ENCODE peak calls at places on chromosomes 7 and 10, in nine cellular contexts. One of them, this sample, is unnamed. For H4K20me1, the result is how much of the 10 kb centered on the place peaks cover.

GRCh38 chr7:130910949-130911944 is 177.2 kb upstream of the KLF14 start:
- DNase-seq in HCT116: no peak
- DNase-seq in PC-9: no peak
- DNase-seq in DND-41: no peak
- DNase-seq in SK-N-SH: no peak
- DNase-seq in GM23248: peak
- DNase-seq in GM23338: peak
- DNase-seq in astrocyte: peak
- DNase-seq in MM.1S: no peak
- DNase-seq in this sample: no peak

GRCh38 chr10:58662314-58662713 is 149.6 kb downstream of the BICC1 start:
- DNase-seq in PC-9: no peak
- DNase-seq in astrocyte: peak
- DNase-seq in GM23248: peak
- DNase-seq in SK-N-SH: no peak
- DNase-seq in GM23338: no peak
- DNase-seq in HCT116: no peak
- DNase-seq in MM.1S: no peak
- DNase-seq in DND-41: no peak
- DNase-seq in this sample: no peak

GRCh38 chr7:2978403-2978802 is 65.3 kb downstream of the CARD11 start:
- DNase-seq in SK-N-SH: no peak
- DNase-seq in GM23338: peak
- DNase-seq in MM.1S: peak
- DNase-seq in PC-9: no peak
- DNase-seq in GM23248: no peak
- DNase-seq in HCT116: no peak
- DNase-seq in DND-41: no peak
- DNase-seq in astrocyte: no peak
- DNase-seq in this sample: no peak

GRCh38 chr10:29685506-29685905 is 50.7 kb upstream of the SVIL start:
- DNase-seq in MM.1S: no peak
- DNase-seq in PC-9: no peak
- DNase-seq in DND-41: no peak
- DNase-seq in GM23248: no peak
- DNase-seq in GM23338: no peak
- DNase-seq in HCT116: no peak
- DNase-seq in astrocyte: peak
- DNase-seq in SK-N-SH: no peak
- DNase-seq in this sample: no peak

GRCh38 chr7:123867220-123867619 is 22.3 kb downstream of the HYAL4 start:
- DNase-seq in GM23248: peak
- DNase-seq in SK-N-SH: no peak
- DNase-seq in astrocyte: no peak
- DNase-seq in PC-9: no peak
- DNase-seq in GM23338: no peak
- DNase-seq in MM.1S: peak
- DNase-seq in HCT116: no peak
- DNase-seq in DND-41: no peak
- DNase-seq in this sample: no peak

GRCh38 chr7:101664893-101665471 is 35.9 kb upstream of the MYL10 start:
- DNase-seq in MM.1S: no peak
- DNase-seq in DND-41: no peak
- DNase-seq in GM23248: no peak
- DNase-seq in astrocyte: no peak
- DNase-seq in HCT116: no peak
- DNase-seq in PC-9: no peak
- DNase-seq in SK-N-SH: no peak
- DNase-seq in GM23338: no peak
- DNase-seq in this sample: no peak

GRCh38 chr7:214410-215212 is 22.2 kb downstream of the FAM20C start:
- DNase-seq in MM.1S: no peak
- DNase-seq in DND-41: no peak
- DNase-seq in astrocyte: peak
- DNase-seq in PC-9: peak
- DNase-seq in GM23338: no peak
- DNase-seq in HCT116: peak
- DNase-seq in SK-N-SH: no peak
- DNase-seq in GM23248: peak
- DNase-seq in this sample: no peak

GRCh38 chr7:50667338-50667737 is 102.1 kb upstream of the DDC start:
- DNase-seq in astrocyte: no peak
- DNase-seq in DND-41: no peak
- DNase-seq in GM23248: no peak
- DNase-seq in SK-N-SH: no peak
- DNase-seq in PC-9: no peak
- DNase-seq in GM23338: no peak
- DNase-seq in HCT116: no peak
- DNase-seq in MM.1S: no peak
- DNase-seq in this sample: no peak

GRCh38 chr7:64113981-64114380 is 68.7 kb downstream of the ZNF727 start:
- DNase-seq in GM23338: no peak
- DNase-seq in SK-N-SH: no peak
- DNase-seq in astrocyte: no peak
- DNase-seq in PC-9: no peak
- DNase-seq in MM.1S: no peak
- DNase-seq in GM23248: no peak
- DNase-seq in HCT116: no peak
- DNase-seq in DND-41: no peak
- DNase-seq in this sample: no peak

GRCh38 chr10:110044681-110045080 is 36.9 kb downstream of the ADD3 start:
- DNase-seq in MM.1S: no peak
- DNase-seq in GM23248: no peak
- DNase-seq in astrocyte: peak
- DNase-seq in GM23338: no peak
- DNase-seq in DND-41: no peak
- DNase-seq in PC-9: no peak
- DNase-seq in HCT116: no peak
- DNase-seq in SK-N-SH: no peak
- DNase-seq in this sample: no peak

GRCh38 chr10:78516236-78516635 is 482.6 kb downstream of the RPS24 start:
- DNase-seq in MM.1S: no peak
- DNase-seq in astrocyte: no peak
- DNase-seq in SK-N-SH: no peak
- DNase-seq in HCT116: no peak
- DNase-seq in DND-41: no peak
- DNase-seq in PC-9: no peak
- DNase-seq in GM23248: no peak
- DNase-seq in GM23338: no peak
- DNase-seq in this sample: no peak

GRCh38 chr10:77493239-77493806 is 144.3 kb downstream of the KCNMA1 start:
- DNase-seq in PC-9: no peak
- DNase-seq in astrocyte: no peak
- DNase-seq in MM.1S: no peak
- DNase-seq in SK-N-SH: no peak
- DNase-seq in HCT116: no peak
- DNase-seq in GM23248: no peak
- DNase-seq in DND-41: no peak
- DNase-seq in GM23338: no peak
- DNase-seq in this sample: no peak

GRCh38 chr7:143437568-143437967 is 5.7 kb upstream of the TAS2R60 start:
- DNase-seq in DND-41: no peak
- DNase-seq in astrocyte: no peak
- DNase-seq in SK-N-SH: no peak
- DNase-seq in HCT116: no peak
- DNase-seq in GM23338: no peak
- DNase-seq in MM.1S: no peak
- DNase-seq in GM23248: no peak
- DNase-seq in PC-9: no peak
- DNase-seq in this sample: no peak

GRCh38 chr7:5381211-5381772 is 42.3 kb downstream of the TNRC18 start:
- DNase-seq in DND-41: no peak
- DNase-seq in PC-9: no peak
- DNase-seq in HCT116: no peak
- DNase-seq in MM.1S: no peak
- DNase-seq in SK-N-SH: no peak
- DNase-seq in astrocyte: no peak
- DNase-seq in GM23248: no peak
- DNase-seq in GM23338: no peak
- DNase-seq in this sample: no peak
- H4K20me1 ChIP-seq in DND-41: half or more
- H4K20me1 ChIP-seq in PC-9: half or more
- H4K20me1 ChIP-seq in HCT116: under half
- H4K20me1 ChIP-seq in MM.1S: under half
- H4K20me1 ChIP-seq in SK-N-SH: half or more
- H4K20me1 ChIP-seq in astrocyte: half or more
- H4K20me1 ChIP-seq in GM23248: under half
- H4K20me1 ChIP-seq in GM23338: under half
- H4K20me1 ChIP-seq in this sample: half or more

GRCh38 chr10:94024407-94024806 is 30.7 kb downstream of the PLCE1 start:
- DNase-seq in DND-41: no peak
- DNase-seq in GM23248: no peak
- DNase-seq in MM.1S: no peak
- DNase-seq in HCT116: no peak
- DNase-seq in astrocyte: no peak
- DNase-seq in PC-9: no peak
- DNase-seq in SK-N-SH: no peak
- DNase-seq in GM23338: no peak
- DNase-seq in this sample: no peak

GRCh38 chr10:94023909-94024308 is 30.2 kb downstream of the PLCE1 start:
- DNase-seq in HCT116: no peak
- DNase-seq in MM.1S: no peak
- DNase-seq in GM23248: no peak
- DNase-seq in SK-N-SH: no peak
- DNase-seq in PC-9: no peak
- DNase-seq in astrocyte: peak
- DNase-seq in DND-41: no peak
- DNase-seq in GM23338: no peak
- DNase-seq in this sample: no peak

GRCh38 chr10:94029955-94030354 is 36.2 kb downstream of the PLCE1 start:
- DNase-seq in HCT116: no peak
- DNase-seq in GM23248: no peak
- DNase-seq in MM.1S: no peak
- DNase-seq in PC-9: no peak
- DNase-seq in DND-41: no peak
- DNase-seq in astrocyte: no peak
- DNase-seq in GM23338: no peak
- DNase-seq in SK-N-SH: no peak
- DNase-seq in this sample: no peak

DNA sequence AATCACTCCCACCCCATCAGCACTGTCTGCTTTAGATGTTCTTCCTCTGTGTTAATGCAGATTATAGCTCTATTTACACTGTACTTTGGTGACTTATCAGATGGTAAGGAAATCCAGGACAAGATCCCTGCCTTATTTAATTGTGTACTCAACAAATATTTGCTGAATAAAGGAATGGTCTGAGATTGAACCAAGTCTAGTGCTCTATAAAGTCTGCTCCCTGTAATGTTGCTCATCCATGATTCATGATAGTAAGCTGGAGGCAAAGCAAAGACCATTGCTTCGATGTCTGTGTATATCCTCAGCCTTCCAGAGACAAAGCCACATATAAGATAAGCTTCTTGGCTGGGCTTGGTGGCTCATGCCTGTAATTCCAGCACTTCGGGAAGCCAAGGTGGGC is 33.5 kb downstream of the PLCE1 start:
- DNase-seq in PC-9: no peak
- DNase-seq in GM23338: no peak
- DNase-seq in DND-41: no peak
- DNase-seq in GM23248: peak
- DNase-seq in HCT116: no peak
- DNase-seq in SK-N-SH: no peak
- DNase-seq in MM.1S: no peak
- DNase-seq in astrocyte: peak
- DNase-seq in this sample: no peak
- H3K4me3 ChIP-seq in PC-9: no peak
- H3K4me3 ChIP-seq in GM23338: no peak
- H3K4me3 ChIP-seq in DND-41: no peak
- H3K4me3 ChIP-seq in GM23248: no peak
- H3K4me3 ChIP-seq in HCT116: no peak
- H3K4me3 ChIP-seq in SK-N-SH: no peak
- H3K4me3 ChIP-seq in MM.1S: no peak
- H3K4me3 ChIP-seq in astrocyte: no peak
- H3K4me3 ChIP-seq in this sample: no peak

GRCh38 chr10:124035928-124036558 is 57.4 kb downstream of the CHST15 start:
- DNase-seq in SK-N-SH: no peak
- DNase-seq in HCT116: no peak
- DNase-seq in GM23248: no peak
- DNase-seq in PC-9: no peak
- DNase-seq in astrocyte: no peak
- DNase-seq in GM23338: no peak
- DNase-seq in MM.1S: peak
- DNase-seq in DND-41: peak
- DNase-seq in this sample: no peak
- H4K20me1 ChIP-seq in SK-N-SH: under half
- H4K20me1 ChIP-seq in HCT116: under half
- H4K20me1 ChIP-seq in GM23248: under half
- H4K20me1 ChIP-seq in PC-9: under half
- H4K20me1 ChIP-seq in astrocyte: under half
- H4K20me1 ChIP-seq in GM23338: under half
- H4K20me1 ChIP-seq in MM.1S: under half
- H4K20me1 ChIP-seq in DND-41: under half
- H4K20me1 ChIP-seq in this sample: under half

GRCh38 chr10:69408318-69409175 is 8.2 kb downstream of the TACR2 start:
- DNase-seq in PC-9: peak
- DNase-seq in astrocyte: peak
- DNase-seq in GM23248: peak
- DNase-seq in HCT116: peak
- DNase-seq in DND-41: peak
- DNase-seq in MM.1S: peak
- DNase-seq in GM23338: peak
- DNase-seq in SK-N-SH: peak
- DNase-seq in this sample: peak

GRCh38 chr10:69409968-69410367 is 6.8 kb downstream of the TACR2 start:
- DNase-seq in MM.1S: no peak
- DNase-seq in SK-N-SH: no peak
- DNase-seq in GM23338: no peak
- DNase-seq in DND-41: peak
- DNase-seq in astrocyte: no peak
- DNase-seq in PC-9: no peak
- DNase-seq in GM23248: peak
- DNase-seq in HCT116: no peak
- DNase-seq in this sample: no peak

GRCh38 chr10:69407621-69408301 is 9.0 kb downstream of the TACR2 start:
- DNase-seq in astrocyte: no peak
- DNase-seq in SK-N-SH: peak
- DNase-seq in DND-41: peak
- DNase-seq in MM.1S: peak
- DNase-seq in GM23248: no peak
- DNase-seq in GM23338: peak
- DNase-seq in HCT116: no peak
- DNase-seq in PC-9: no peak
- DNase-seq in this sample: peak

GRCh38 chr10:69410487-69410886 is 6.2 kb downstream of the TACR2 start:
- DNase-seq in HCT116: no peak
- DNase-seq in MM.1S: no peak
- DNase-seq in GM23248: no peak
- DNase-seq in GM23338: no peak
- DNase-seq in DND-41: no peak
- DNase-seq in astrocyte: no peak
- DNase-seq in PC-9: no peak
- DNase-seq in SK-N-SH: no peak
- DNase-seq in this sample: no peak

DNA sequence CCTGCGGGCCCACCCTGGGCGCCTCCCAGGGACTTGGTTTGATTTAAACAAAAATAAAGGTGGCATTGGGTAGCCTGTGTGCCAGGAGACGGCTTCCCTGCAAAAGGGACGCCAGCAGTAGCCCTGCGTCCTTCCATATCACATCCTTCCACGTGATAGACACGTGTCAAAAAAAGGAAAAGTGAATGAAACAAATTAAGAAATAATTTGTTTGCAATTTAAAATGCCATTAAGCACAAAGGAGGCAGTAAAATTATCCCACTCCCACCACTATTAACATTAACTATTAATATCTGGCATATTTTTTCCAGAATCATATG is 7.6 kb downstream of the TACR2 start:
- DNase-seq in HCT116: no peak
- DNase-seq in DND-41: no peak
- DNase-seq in GM23248: no peak
- DNase-seq in PC-9: no peak
- DNase-seq in GM23338: no peak
- DNase-seq in SK-N-SH: no peak
- DNase-seq in MM.1S: no peak
- DNase-seq in astrocyte: no peak
- DNase-seq in this sample: no peak
- H3K4me3 ChIP-seq in HCT116: no peak
- H3K4me3 ChIP-seq in DND-41: no peak
- H3K4me3 ChIP-seq in GM23248: peak
- H3K4me3 ChIP-seq in PC-9: peak
- H3K4me3 ChIP-seq in GM23338: peak
- H3K4me3 ChIP-seq in SK-N-SH: peak
- H3K4me3 ChIP-seq in MM.1S: peak
- H3K4me3 ChIP-seq in astrocyte: peak
- H3K4me3 ChIP-seq in this sample: peak